ENCODE peak calls at places on chromosomes 5 and 9, in six cellular contexts. M is PC-3, K is RWPE1, V is K562, X is fibroblast of pulmonary artery, A is ovary. R is an unnamed sample.

GRCh38 chr9:35287986-35288515 is 126.2 kb downstream of the UNC13B start:
- DNase-seq in V (no peak), K (peak), X (no peak), M (no peak), A (no peak), R (peak)

GRCh38 chr9:107142896-107143603 is 140.0 kb upstream of the RAD23B start:
- DNase-seq in A (no peak), K (no peak), V (no peak), M (no peak), X (peak), R (peak)

GRCh38 chr9:100100268-100100667 is 1.2 kb downstream of the INVS start:
- DNase-seq in X (no peak), K (no peak), V (no peak), A (no peak), M (no peak), R (no peak)

GRCh38 chr5:65102826-65103673 is 334.3 kb downstream of the CWC27 start:
- DNase-seq in M (peak), V (no peak), X (peak), A (peak), K (peak), R (no peak)

GRCh38 chr5:83400712-83401111 is 70.8 kb upstream of the VCAN start:
- DNase-seq in K (no peak), M (no peak), A (no peak), X (no peak), V (no peak), R (no peak)

GRCh38 chr9:76796296-76796695 is 32.1 kb downstream of the PCA3 start:
- DNase-seq in V (no peak), A (no peak), X (no peak), K (no peak), M (no peak), R (no peak)

GRCh38 chr5:59341760-59342159 is 551.8 kb downstream of the PDE4D start:
- DNase-seq in V (no peak), M (no peak), X (no peak), K (no peak), A (no peak), R (no peak)

GRCh38 chr5:122756263-122756911 is 18.5 kb upstream of the SNX2 start:
- DNase-seq in V (no peak), M (peak), K (peak), X (peak), A (no peak), R (peak)

GRCh38 chr5:144333336-144333920 is 162.8 kb downstream of the KCTD16 start:
- DNase-seq in M (no peak), A (no peak), K (peak), X (no peak), V (no peak), R (peak)

GRCh38 chr9:34127035-34127948 is 794 bp upstream of the DCAF12 start:
- DNase-seq in X (no peak), K (no peak), A (no peak), V (no peak), M (no peak), R (no peak)

GRCh38 chr9:114302727-114303126 is 20.2 kb upstream of the ORM1 start:
- DNase-seq in V (no peak), M (no peak), X (no peak), K (no peak), A (peak), R (no peak)

GRCh38 chr9:122846371-122847060 is 18.1 kb upstream of the PDCL start:
- DNase-seq in M (no peak), V (no peak), X (no peak), K (no peak), A (no peak), R (no peak)

GRCh38 chr9:21670374-21670773 is 132.1 kb upstream of the MTAP start:
- DNase-seq in A (no peak), M (no peak), V (no peak), X (no peak), K (no peak), R (no peak)

GRCh38 chr9:118238139-118238538 is 533.9 kb downstream of the TLR4 start:
- DNase-seq in A (no peak), V (no peak), M (no peak), K (no peak), X (no peak), R (no peak)

GRCh38 chr5:80033513-80033912 is 1.6 kb upstream of the THBS4 start:
- DNase-seq in X (no peak), K (no peak), V (no peak), M (no peak), A (no peak), R (peak)

GRCh38 chr5:171882118-171882517 is 96.5 kb downstream of the SMIM23 start:
- DNase-seq in A (no peak), V (no peak), M (no peak), X (no peak), K (no peak), R (no peak)

GRCh38 chr5:128258387-128258786 is 174.8 kb downstream of the SLC12A2 start:
- DNase-seq in A (no peak), V (no peak), K (no peak), M (no peak), X (no peak), R (no peak)

GRCh38 chr5:175920506-175920865 is 47.6 kb downstream of the THOC3 start:
- DNase-seq in K (no peak), M (no peak), A (no peak), V (peak), X (no peak), R (no peak)

GRCh38 chr5:75052461-75053285 is at the start of gene GCNT4:
- DNase-seq in K (peak), M (peak), V (no peak), A (peak), X (peak), R (peak)

GRCh38 chr5:75049581-75050274 is 2.6 kb downstream of the GCNT4 start:
- DNase-seq in K (peak), A (no peak), M (peak), V (peak), X (peak), R (peak)

GRCh38 chr5:75051217-75051751 is 1.1 kb downstream of the GCNT4 start:
- DNase-seq in X (no peak), V (no peak), K (no peak), M (no peak), A (no peak), R (peak)

GRCh38 chr5:75048457-75048953 is 3.9 kb downstream of the GCNT4 start:
- DNase-seq in A (no peak), K (no peak), M (no peak), V (no peak), X (no peak), R (no peak)

DNA sequence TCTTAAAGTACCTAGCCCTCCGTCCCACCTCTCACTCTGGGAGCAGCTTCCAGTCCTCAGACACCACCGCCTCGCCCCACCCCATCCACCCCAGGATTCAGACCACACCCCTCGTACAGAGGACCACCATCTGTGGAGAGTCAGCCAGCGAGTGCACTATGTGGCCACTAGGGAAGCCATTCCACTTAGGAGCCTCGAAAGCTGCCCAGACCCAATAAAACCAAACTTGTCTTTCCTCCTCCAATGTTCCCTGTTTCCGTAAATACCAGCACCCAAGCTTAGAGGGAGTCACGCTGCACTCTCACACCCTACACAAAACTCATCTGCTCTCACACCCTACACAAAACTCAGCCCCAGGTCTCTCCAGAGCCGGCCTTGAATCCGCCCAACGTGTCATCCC is 1.9 kb downstream of the GCNT4 start:
- DNase-seq in V (peak), M (peak), X (peak), K (no peak), A (peak), R (no peak)
- TF ChIP-seq CTCF in V (peak), M (no peak), X (peak), K (no peak), A (no peak), R (peak)

DNA sequence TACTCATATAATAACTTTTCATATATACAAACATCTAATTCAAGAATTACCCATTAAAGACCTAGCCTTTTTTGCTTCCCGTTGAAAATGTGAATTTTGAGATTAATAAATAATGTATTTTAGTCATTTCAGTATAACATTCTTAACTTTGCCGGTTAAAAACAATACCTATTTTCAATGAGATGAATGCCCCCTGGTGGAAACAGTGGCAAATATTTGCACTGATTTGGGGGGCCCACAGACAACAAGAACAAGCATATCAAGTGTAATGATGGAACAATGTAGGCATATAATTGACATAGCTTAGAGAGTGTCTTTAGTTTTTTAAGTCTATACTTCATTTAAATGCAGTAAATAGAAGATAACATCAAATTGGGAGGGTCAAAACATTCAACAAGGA is 111.9 kb downstream of the NTRK2 start:
- DNase-seq in A (no peak), V (no peak), X (peak), M (peak), K (peak), R (peak)
- TF ChIP-seq CTCF in A (peak), V (peak), X (peak), M (peak), K (peak), R (peak)

DNA sequence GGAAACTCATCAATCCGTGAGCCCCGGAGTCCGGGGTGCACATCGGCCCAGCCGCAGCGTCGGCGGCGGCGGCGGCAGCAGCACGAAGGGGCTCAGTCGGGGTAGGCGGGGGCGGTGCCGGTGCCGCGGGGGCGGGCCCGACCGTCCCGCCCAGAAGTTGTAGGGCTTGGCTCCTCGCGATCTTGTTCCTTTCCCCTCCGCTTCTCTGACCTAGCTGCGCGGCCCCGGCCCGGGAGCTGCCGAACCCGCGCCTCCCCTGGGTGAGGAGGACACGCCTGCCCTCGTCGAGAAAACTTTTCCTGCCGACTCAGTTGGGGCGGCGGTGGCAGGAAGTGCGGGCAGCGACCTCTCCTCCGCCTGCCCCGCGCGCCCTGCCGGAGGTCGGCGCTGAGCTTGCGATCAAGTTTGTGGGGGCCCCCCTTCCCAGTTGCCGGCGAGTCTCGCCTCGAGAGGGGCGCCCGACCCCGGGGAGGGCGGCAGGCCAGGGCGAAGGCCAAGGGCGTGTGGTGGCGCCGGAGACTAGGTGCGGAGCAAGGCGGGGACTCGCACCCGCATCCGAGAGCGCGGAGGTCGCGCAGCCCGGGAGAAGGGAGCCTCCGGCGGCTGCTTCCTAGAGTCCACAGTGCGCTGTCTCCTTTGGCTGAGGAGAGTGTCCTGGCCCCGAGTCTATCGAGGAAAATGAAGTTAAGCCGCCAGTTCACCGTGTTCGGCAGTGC is at the start of gene MAN2A1:
- DNase-seq in M (peak), X (peak), K (peak), V (peak), A (peak), R (peak)
- TF ChIP-seq CTCF in M (peak), X (peak), K (no peak), V (no peak), A (no peak), R (no peak)

GRCh38 chr5:73363911-73364730 is 84.5 kb downstream of the FOXD1 start:
- DNase-seq in K (no peak), A (no peak), M (peak), X (peak), V (no peak), R (peak)
- TF ChIP-seq CTCF in K (no peak), A (no peak), M (no peak), X (no peak), V (no peak), R (no peak)

GRCh38 chr9:84317563-84317962 is 23.0 kb downstream of the SLC28A3 start:
- DNase-seq in M (no peak), X (no peak), V (no peak), K (no peak), A (no peak), R (no peak)
- TF ChIP-seq CTCF in M (peak), X (peak), V (no peak), K (no peak), A (no peak), R (peak)

DNA sequence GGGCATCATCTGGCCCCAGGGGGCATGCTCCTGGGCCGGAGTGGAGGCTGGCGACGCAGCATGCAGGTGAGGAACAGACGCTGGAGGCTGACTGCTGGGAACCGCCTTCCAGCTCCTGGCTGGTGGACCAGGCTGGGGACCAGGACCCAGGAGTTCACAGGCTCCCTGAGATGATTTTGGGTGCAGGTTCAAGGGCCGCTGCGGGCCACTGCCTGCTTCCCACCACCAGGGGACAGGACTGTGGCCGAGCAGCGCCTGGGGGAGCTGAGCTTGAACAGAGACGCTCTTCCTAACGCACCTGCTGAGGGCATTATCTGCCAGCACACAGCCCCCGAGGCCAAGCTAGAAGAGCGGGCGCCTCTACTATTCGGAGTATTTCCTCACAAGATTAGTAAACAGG is 132.1 kb upstream of the RAPGEF1 start:
- DNase-seq in M (no peak), A (peak), V (peak), K (no peak), X (no peak), R (no peak)
- TF ChIP-seq CTCF in M (peak), A (no peak), V (peak), K (no peak), X (peak), R (no peak)

DNA sequence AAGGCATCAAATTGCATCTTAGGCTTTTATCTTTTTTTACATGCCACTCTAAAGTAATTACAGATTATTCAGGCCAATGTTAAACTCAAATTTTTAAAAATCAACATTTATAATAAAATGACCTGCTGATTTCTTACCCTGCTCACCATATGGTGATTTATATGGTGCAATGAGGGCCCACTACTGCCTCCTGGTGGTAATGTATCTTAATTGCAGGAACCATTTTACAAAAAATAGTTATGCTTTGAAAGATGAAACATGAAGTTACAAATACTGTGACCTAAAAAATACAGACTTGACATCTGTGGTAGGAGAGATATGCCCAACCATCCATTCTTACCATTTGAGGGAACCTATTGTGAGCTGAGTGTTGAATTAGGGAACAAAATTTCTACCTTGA is 292.6 kb upstream of the TAS2R1 start:
- DNase-seq in V (peak), X (no peak), A (no peak), M (no peak), K (no peak), R (no peak)
- TF ChIP-seq CTCF in V (peak), X (peak), A (no peak), M (peak), K (peak), R (peak)